ENCODE peak calls at places on chromosome 21, in eight cellular contexts. One of them, this sample, is unnamed.

GRCh38 chr21:42313501-42313969 is 1.7 kb downstream of the TFF3 start:
- DNase-seq in astrocyte of the spinal cord: peak; percentile 42
- DNase-seq in fibroblast of pulmonary artery: no peak
- DNase-seq in IMR-90: no peak
- DNase-seq in CD4-positive, alpha-beta T cell: no peak
- DNase-seq in thoracic aorta: no peak
- DNase-seq in AG10803: no peak
- DNase-seq in WTC11: peak; percentile 64
- DNase-seq in this sample: peak; percentile 52

GRCh38 chr21:16002872-16003466 is 273.2 kb downstream of the USP25 start:
- DNase-seq in thoracic aorta: no peak
- DNase-seq in astrocyte of the spinal cord: peak; percentile 52
- DNase-seq in IMR-90: peak; percentile 51
- DNase-seq in CD4-positive, alpha-beta T cell: no peak
- DNase-seq in fibroblast of pulmonary artery: peak; percentile 57
- DNase-seq in WTC11: no peak
- DNase-seq in AG10803: peak; percentile 34
- DNase-seq in this sample: peak; percentile 1

GRCh38 chr21:35796834-35797233 is 263.5 kb downstream of the SETD4 start:
- DNase-seq in AG10803: no peak
- DNase-seq in WTC11: no peak
- DNase-seq in thoracic aorta: no peak
- DNase-seq in CD4-positive, alpha-beta T cell: no peak
- DNase-seq in IMR-90: peak; percentile 20
- DNase-seq in fibroblast of pulmonary artery: peak; percentile 9
- DNase-seq in astrocyte of the spinal cord: no peak
- DNase-seq in this sample: no peak

GRCh38 chr21:31520506-31521163 is 138.9 kb upstream of the SOD1 start:
- DNase-seq in fibroblast of pulmonary artery: no peak
- DNase-seq in IMR-90: peak; percentile 19
- DNase-seq in WTC11: no peak
- DNase-seq in thoracic aorta: no peak
- DNase-seq in CD4-positive, alpha-beta T cell: no peak
- DNase-seq in astrocyte of the spinal cord: peak; percentile 81
- DNase-seq in AG10803: no peak
- DNase-seq in this sample: no peak

GRCh38 chr21:38223893-38224540 is 32.8 kb upstream of the KCNJ15 start:
- DNase-seq in AG10803: no peak
- DNase-seq in WTC11: peak; percentile 38
- DNase-seq in fibroblast of pulmonary artery: peak; percentile 48
- DNase-seq in thoracic aorta: no peak
- DNase-seq in astrocyte of the spinal cord: peak; percentile 59
- DNase-seq in CD4-positive, alpha-beta T cell: no peak
- DNase-seq in IMR-90: peak; percentile 26
- DNase-seq in this sample: peak; percentile 41

GRCh38 chr21:41952568-41953248 is 1.1 kb downstream of the C2CD2 start:
- DNase-seq in WTC11: peak; percentile 28
- DNase-seq in astrocyte of the spinal cord: no peak
- DNase-seq in AG10803: peak; percentile 13
- DNase-seq in IMR-90: peak; percentile 16
- DNase-seq in fibroblast of pulmonary artery: no peak
- DNase-seq in thoracic aorta: no peak
- DNase-seq in CD4-positive, alpha-beta T cell: no peak
- DNase-seq in this sample: no peak

GRCh38 chr21:41166947-41167346 is 1.0 kb upstream of the BACE2 start:
- DNase-seq in CD4-positive, alpha-beta T cell: no peak
- DNase-seq in thoracic aorta: no peak
- DNase-seq in WTC11: no peak
- DNase-seq in AG10803: no peak
- DNase-seq in IMR-90: no peak
- DNase-seq in fibroblast of pulmonary artery: no peak
- DNase-seq in astrocyte of the spinal cord: no peak
- DNase-seq in this sample: no peak

GRCh38 chr21:24023402-24023801 is 1583.9 kb downstream of the MRPL39 start:
- DNase-seq in thoracic aorta: no peak
- DNase-seq in fibroblast of pulmonary artery: no peak
- DNase-seq in CD4-positive, alpha-beta T cell: no peak
- DNase-seq in AG10803: no peak
- DNase-seq in IMR-90: peak; percentile 22
- DNase-seq in astrocyte of the spinal cord: peak; percentile 42
- DNase-seq in WTC11: no peak
- DNase-seq in this sample: no peak

GRCh38 chr21:36788116-36788515 is 89.2 kb downstream of the SIM2 start:
- DNase-seq in WTC11: no peak
- DNase-seq in AG10803: no peak
- DNase-seq in fibroblast of pulmonary artery: peak; percentile 22
- DNase-seq in CD4-positive, alpha-beta T cell: no peak
- DNase-seq in IMR-90: no peak
- DNase-seq in thoracic aorta: no peak
- DNase-seq in astrocyte of the spinal cord: no peak
- DNase-seq in this sample: peak; percentile 93

GRCh38 chr21:17925000-17925610 is 105.9 kb upstream of the C21orf91 start:
- DNase-seq in thoracic aorta: no peak
- DNase-seq in CD4-positive, alpha-beta T cell: peak; percentile 27
- DNase-seq in IMR-90: peak; percentile 54
- DNase-seq in astrocyte of the spinal cord: peak; percentile 57
- DNase-seq in fibroblast of pulmonary artery: peak; percentile 71
- DNase-seq in WTC11: peak; percentile 53
- DNase-seq in AG10803: peak; percentile 51
- DNase-seq in this sample: peak; percentile 61

DNA sequence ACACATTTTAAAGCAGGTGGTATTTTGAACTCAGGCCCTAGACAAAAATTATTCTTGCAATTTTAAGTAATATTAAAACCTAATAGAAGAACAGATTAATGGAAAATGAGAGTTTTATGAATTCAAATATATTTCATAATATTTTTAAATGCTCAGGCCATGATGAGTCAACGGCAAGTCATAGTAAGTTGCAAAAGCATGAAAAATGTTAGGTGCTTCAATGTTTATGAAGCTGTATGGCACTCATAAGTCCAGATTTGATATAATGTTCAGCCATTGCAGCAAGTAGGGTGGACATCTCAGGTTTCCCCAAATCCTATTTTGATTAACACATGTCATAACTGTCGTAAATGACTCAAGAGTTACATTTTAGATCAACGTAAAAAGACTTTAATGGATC is 112.6 kb downstream of the GRIK1 start:
- DNase-seq in thoracic aorta: no peak
- DNase-seq in AG10803: no peak
- DNase-seq in WTC11: no peak
- DNase-seq in CD4-positive, alpha-beta T cell: no peak
- DNase-seq in IMR-90: no peak
- DNase-seq in fibroblast of pulmonary artery: peak; percentile 4
- DNase-seq in astrocyte of the spinal cord: no peak
- DNase-seq in this sample: no peak
- TF ChIP-seq CTCF in thoracic aorta: no peak
- TF ChIP-seq CTCF in AG10803: no peak
- TF ChIP-seq CTCF in WTC11: no peak
- TF ChIP-seq CTCF in CD4-positive, alpha-beta T cell: no peak
- TF ChIP-seq CTCF in IMR-90: no peak
- TF ChIP-seq CTCF in fibroblast of pulmonary artery: no peak
- TF ChIP-seq CTCF in astrocyte of the spinal cord: no peak
- TF ChIP-seq CTCF in this sample: no peak

GRCh38 chr21:43361127-43361492 is 65.8 kb downstream of the SIK1 start:
- DNase-seq in astrocyte of the spinal cord: no peak
- DNase-seq in IMR-90: peak; percentile 63
- DNase-seq in thoracic aorta: no peak
- DNase-seq in fibroblast of pulmonary artery: no peak
- DNase-seq in CD4-positive, alpha-beta T cell: no peak
- DNase-seq in WTC11: no peak
- DNase-seq in AG10803: peak; percentile 64
- DNase-seq in this sample: peak; percentile 13
- TF ChIP-seq CTCF in astrocyte of the spinal cord: no peak
- TF ChIP-seq CTCF in IMR-90: no peak
- TF ChIP-seq CTCF in thoracic aorta: no peak
- TF ChIP-seq CTCF in fibroblast of pulmonary artery: no peak
- TF ChIP-seq CTCF in CD4-positive, alpha-beta T cell: no peak
- TF ChIP-seq CTCF in WTC11: no peak
- TF ChIP-seq CTCF in AG10803: peak; percentile 16
- TF ChIP-seq CTCF in this sample: no peak

GRCh38 chr21:30042443-30042842 is 102.6 kb upstream of the GRIK1 start:
- DNase-seq in thoracic aorta: no peak
- DNase-seq in WTC11: no peak
- DNase-seq in fibroblast of pulmonary artery: no peak
- DNase-seq in astrocyte of the spinal cord: no peak
- DNase-seq in AG10803: no peak
- DNase-seq in CD4-positive, alpha-beta T cell: no peak
- DNase-seq in IMR-90: no peak
- DNase-seq in this sample: no peak

GRCh38 chr21:30044447-30045064 is 104.8 kb upstream of the GRIK1 start:
- DNase-seq in IMR-90: peak; percentile 7
- DNase-seq in astrocyte of the spinal cord: peak; percentile 22
- DNase-seq in fibroblast of pulmonary artery: peak; percentile 52
- DNase-seq in thoracic aorta: no peak
- DNase-seq in WTC11: no peak
- DNase-seq in CD4-positive, alpha-beta T cell: no peak
- DNase-seq in AG10803: peak; percentile 16
- DNase-seq in this sample: peak; percentile 14
- TF ChIP-seq CTCF in IMR-90: peak; percentile 74
- TF ChIP-seq CTCF in astrocyte of the spinal cord: peak; percentile 85
- TF ChIP-seq CTCF in fibroblast of pulmonary artery: peak; percentile 91
- TF ChIP-seq CTCF in thoracic aorta: peak; percentile 69
- TF ChIP-seq CTCF in WTC11: peak; percentile 39
- TF ChIP-seq CTCF in CD4-positive, alpha-beta T cell: peak; percentile 94
- TF ChIP-seq CTCF in AG10803: peak; percentile 88
- TF ChIP-seq CTCF in this sample: peak; percentile 66

GRCh38 chr21:45167796-45168222 is 93.4 kb downstream of the ADARB1 start:
- DNase-seq in IMR-90: peak; percentile 78
- DNase-seq in CD4-positive, alpha-beta T cell: no peak
- DNase-seq in thoracic aorta: no peak
- DNase-seq in AG10803: peak; percentile 71
- DNase-seq in astrocyte of the spinal cord: peak; percentile 62
- DNase-seq in fibroblast of pulmonary artery: peak; percentile 78
- DNase-seq in WTC11: no peak
- DNase-seq in this sample: no peak
- TF ChIP-seq CTCF in IMR-90: no peak
- TF ChIP-seq CTCF in CD4-positive, alpha-beta T cell: no peak
- TF ChIP-seq CTCF in thoracic aorta: no peak
- TF ChIP-seq CTCF in AG10803: peak; percentile 32
- TF ChIP-seq CTCF in astrocyte of the spinal cord: no peak
- TF ChIP-seq CTCF in fibroblast of pulmonary artery: peak; percentile 3
- TF ChIP-seq CTCF in WTC11: no peak
- TF ChIP-seq CTCF in this sample: no peak

DNA sequence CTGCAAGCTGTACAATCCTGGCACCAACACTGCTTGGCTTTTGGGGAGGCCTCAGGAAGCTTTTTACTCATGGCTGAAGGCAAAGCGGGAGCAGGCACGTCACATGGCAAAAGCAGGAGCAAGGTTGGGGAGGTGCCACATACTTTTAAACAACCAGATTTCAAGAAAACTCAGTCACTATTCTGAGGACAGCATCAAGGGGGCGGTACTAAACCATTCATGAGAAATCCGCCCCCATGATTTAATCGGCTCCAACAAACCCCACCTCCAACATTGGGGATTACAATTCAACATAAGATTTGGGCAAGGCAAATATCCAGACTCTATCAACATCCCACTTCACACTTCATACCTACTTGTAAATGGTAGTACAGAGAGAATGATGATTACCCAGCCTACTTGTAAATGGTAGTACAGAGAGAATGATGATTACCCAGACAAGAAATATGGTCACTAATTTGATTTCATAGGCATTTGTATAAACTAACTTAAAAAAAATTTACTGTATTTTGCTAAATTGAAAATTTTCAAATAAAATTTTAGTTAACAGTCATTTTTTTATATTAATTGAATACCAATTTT is 24.9 kb downstream of the ATP5PF start:
- DNase-seq in CD4-positive, alpha-beta T cell: no peak
- DNase-seq in WTC11: peak; percentile 13
- DNase-seq in thoracic aorta: no peak
- DNase-seq in IMR-90: no peak
- DNase-seq in fibroblast of pulmonary artery: no peak
- DNase-seq in astrocyte of the spinal cord: no peak
- DNase-seq in AG10803: no peak
- DNase-seq in this sample: peak; percentile 4
- TF ChIP-seq CTCF in CD4-positive, alpha-beta T cell: no peak
- TF ChIP-seq CTCF in WTC11: no peak
- TF ChIP-seq CTCF in thoracic aorta: no peak
- TF ChIP-seq CTCF in IMR-90: no peak
- TF ChIP-seq CTCF in fibroblast of pulmonary artery: no peak
- TF ChIP-seq CTCF in astrocyte of the spinal cord: no peak
- TF ChIP-seq CTCF in AG10803: no peak
- TF ChIP-seq CTCF in this sample: no peak

GRCh38 chr21:28235169-28235892 is 757.3 kb downstream of the LTN1 start:
- DNase-seq in CD4-positive, alpha-beta T cell: no peak
- DNase-seq in fibroblast of pulmonary artery: peak; percentile 48
- DNase-seq in AG10803: no peak
- DNase-seq in WTC11: peak; percentile 24
- DNase-seq in astrocyte of the spinal cord: no peak
- DNase-seq in thoracic aorta: no peak
- DNase-seq in IMR-90: no peak
- DNase-seq in this sample: peak; percentile 15
- TF ChIP-seq CTCF in CD4-positive, alpha-beta T cell: no peak
- TF ChIP-seq CTCF in fibroblast of pulmonary artery: peak; percentile 33
- TF ChIP-seq CTCF in AG10803: peak; percentile 6
- TF ChIP-seq CTCF in WTC11: no peak
- TF ChIP-seq CTCF in astrocyte of the spinal cord: no peak
- TF ChIP-seq CTCF in thoracic aorta: no peak
- TF ChIP-seq CTCF in IMR-90: peak; percentile 36
- TF ChIP-seq CTCF in this sample: no peak

DNA sequence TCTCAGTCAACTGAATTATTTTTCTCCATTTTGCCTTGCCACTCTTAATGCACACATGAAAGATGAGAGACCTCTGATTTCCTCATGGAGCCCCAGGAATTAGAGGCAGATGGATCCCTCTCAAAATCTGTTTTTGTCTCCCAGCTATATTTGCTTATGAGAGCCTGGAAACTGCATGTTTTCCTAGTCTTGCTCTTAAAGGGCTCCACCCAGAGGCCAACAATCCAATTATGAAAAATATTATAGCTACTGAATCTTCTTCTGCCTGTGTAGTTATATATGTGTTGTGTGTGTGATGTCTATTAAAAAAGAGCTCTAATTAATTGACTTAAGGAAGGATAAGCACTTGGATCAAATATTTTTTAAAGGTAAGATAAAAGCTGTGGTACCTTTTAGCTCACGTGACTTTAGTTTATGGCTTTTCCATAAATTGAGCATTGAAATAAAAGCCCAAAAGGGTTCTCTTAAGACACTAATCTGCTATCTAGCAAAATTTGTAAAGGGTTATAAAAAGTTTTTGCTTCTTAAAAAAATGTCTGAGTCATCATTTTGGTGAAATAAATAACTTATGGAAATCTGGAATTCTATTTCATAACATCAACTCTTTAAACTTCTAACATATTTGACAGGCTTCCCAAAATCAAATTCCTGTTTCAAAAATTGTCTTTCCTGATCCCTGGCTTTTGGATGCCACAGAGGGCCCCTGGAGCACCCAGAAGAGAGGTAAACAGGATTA is 31.2 kb upstream of the TSPEAR start:
- DNase-seq in IMR-90: peak; percentile 4
- DNase-seq in WTC11: no peak
- DNase-seq in fibroblast of pulmonary artery: peak; percentile 21
- DNase-seq in AG10803: no peak
- DNase-seq in thoracic aorta: no peak
- DNase-seq in CD4-positive, alpha-beta T cell: no peak
- DNase-seq in astrocyte of the spinal cord: no peak
- DNase-seq in this sample: peak; percentile 53
- TF ChIP-seq CTCF in IMR-90: peak; percentile 17
- TF ChIP-seq CTCF in WTC11: no peak
- TF ChIP-seq CTCF in fibroblast of pulmonary artery: peak; percentile 43
- TF ChIP-seq CTCF in AG10803: peak; percentile 37
- TF ChIP-seq CTCF in thoracic aorta: no peak
- TF ChIP-seq CTCF in CD4-positive, alpha-beta T cell: peak; percentile 55
- TF ChIP-seq CTCF in astrocyte of the spinal cord: peak; percentile 31
- TF ChIP-seq CTCF in this sample: peak; percentile 33

This sample was measured in NB4.